ENCODE peak calls at places on chromosomes 6 and 20, in nine cellular contexts. A is tibial artery; K is CD8-positive, alpha-beta T cell; F is tibial nerve; R is Caco-2; X is left ventricle myocardium inferior; V is esophagus squamous epithelium; H is ovary; O is K562. U is an unnamed sample.

GRCh38 chr6:155325700-155326516 is 11.6 kb upstream of the TFB1M start:
- DNase-seq in F (no peak), R (no peak), K (no peak), H (no peak), X (no peak), V (no peak), O (no peak), A (no peak), U (no peak)

GRCh38 chr6:26056583-26057350 is 30.5 kb upstream of the HFE start:
- DNase-seq in H (peak; percentile 45), F (peak; percentile 27), V (no peak), R (peak; percentile 38), K (peak; percentile 4), X (no peak), O (peak; percentile 75), A (no peak), U (peak; percentile 41)

GRCh38 chr6:105193647-105194046 is 13.8 kb upstream of the POPDC3 start:
- DNase-seq in K (no peak), R (no peak), F (no peak), V (no peak), O (no peak), X (no peak), A (no peak), H (no peak), U (no peak)

GRCh38 chr6:53615633-53616449 is 49.7 kb downstream of the KLHL31 start:
- DNase-seq in F (no peak), R (peak; percentile 77), X (no peak), O (peak; percentile 44), H (no peak), A (no peak), K (no peak), V (no peak), U (no peak)

GRCh38 chr6:27251672-27252251 is 4.3 kb downstream of the PRSS16 start:
- DNase-seq in K (peak; percentile 63), F (no peak), R (peak; percentile 94), H (peak; percentile 57), V (peak; percentile 23), X (no peak), O (peak; percentile 97), A (no peak), U (peak; percentile 85)

GRCh38 chr20:3935956-3936340 is 46.8 kb downstream of the PANK2 start:
- DNase-seq in R (no peak), A (no peak), K (no peak), F (no peak), O (no peak), X (no peak), H (no peak), V (no peak), U (no peak)

GRCh38 chr20:49909499-49910339 is 5.6 kb downstream of the SPATA2 start:
- DNase-seq in R (peak; percentile 58), H (no peak), X (no peak), V (no peak), F (no peak), O (peak; percentile 51), K (no peak), A (peak; percentile 56), U (peak; percentile 50)

GRCh38 chr6:52457096-52457495 is 37.0 kb downstream of the EFHC1 start:
- DNase-seq in O (no peak), F (no peak), A (no peak), V (no peak), K (no peak), R (no peak), X (no peak), H (no peak), U (no peak)

GRCh38 chr6:151240036-151240685 is 394 bp downstream of the AKAP12 start:
- DNase-seq in O (peak; percentile 76), H (peak; percentile 92), F (peak; percentile 85), K (no peak), V (no peak), A (peak; percentile 94), X (peak; percentile 84), R (no peak), U (peak; percentile 89)

GRCh38 chr6:151239603-151240035 is at the start of gene AKAP12:
- DNase-seq in O (no peak), A (peak; percentile 86), F (peak; percentile 51), R (no peak), H (peak; percentile 68), V (no peak), K (no peak), X (peak; percentile 29), U (no peak)

GRCh38 chr6:151242420-151242841 is 2.7 kb downstream of the AKAP12 start:
- DNase-seq in F (no peak), O (no peak), R (no peak), V (no peak), H (peak; percentile 46), X (no peak), K (no peak), A (no peak), U (peak; percentile 24)

GRCh38 chr6:151241853-151242252 is 2.1 kb downstream of the AKAP12 start:
- DNase-seq in K (no peak), F (no peak), X (no peak), H (no peak), O (no peak), R (no peak), A (no peak), V (no peak), U (no peak)

DNA sequence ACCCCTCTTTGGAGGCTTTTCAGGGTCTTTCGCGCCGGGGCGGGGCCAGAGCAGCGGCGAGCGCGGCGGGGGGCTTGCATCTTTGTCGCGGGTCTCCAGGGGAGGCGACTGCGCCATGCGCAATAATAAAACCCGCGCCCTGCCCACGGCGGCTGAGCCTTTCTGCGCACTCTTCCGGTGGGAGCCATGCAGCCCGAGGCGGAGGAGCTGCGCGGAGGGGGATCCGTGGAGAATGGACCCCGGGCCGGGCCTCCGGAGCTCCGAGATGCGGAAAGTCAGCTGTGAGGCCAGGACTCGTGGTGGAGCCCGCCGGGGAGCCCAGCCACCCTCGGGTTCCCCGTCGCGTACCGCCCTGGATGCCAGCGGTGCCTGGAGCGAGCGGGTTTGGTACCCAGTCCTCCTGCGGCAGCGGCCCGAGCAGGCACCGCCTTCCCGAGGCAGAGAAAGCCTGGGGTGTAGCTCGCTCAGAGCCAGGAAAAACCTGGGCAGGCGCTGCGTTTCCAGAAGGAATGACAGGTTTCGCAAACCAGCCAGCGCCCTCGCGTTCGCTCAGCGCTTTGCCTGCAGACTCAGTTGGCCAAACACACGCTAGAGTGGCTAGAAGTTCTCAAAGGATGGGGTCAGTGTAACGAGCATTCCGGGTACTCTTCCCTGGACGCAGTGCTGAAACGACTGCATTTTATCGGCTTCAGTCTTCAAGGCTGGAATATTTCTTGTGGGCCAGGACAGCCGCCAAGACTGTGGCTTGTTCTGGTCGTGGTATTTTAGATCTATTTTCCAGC is 1.3 kb downstream of the AKAP12 start:
- DNase-seq in A (peak; percentile 84), K (no peak), V (no peak), R (peak; percentile 14), O (no peak), X (peak; percentile 38), F (peak; percentile 37), H (peak; percentile 72), U (peak; percentile 59)
- TF ChIP-seq CTCF in A (no peak), K (no peak), V (no peak), R (no peak), O (no peak), X (no peak), F (no peak), H (no peak), U (no peak)

GRCh38 chr6:139135578-139136545 is 982 bp downstream of the HECA start:
- DNase-seq in O (peak; percentile 43), R (peak; percentile 43), H (peak; percentile 78), X (peak; percentile 78), F (no peak), A (peak; percentile 79), V (no peak), K (peak; percentile 63), U (peak; percentile 27)
- H3K4me1 ChIP-seq in O (peaks cover 14% of the 10 kb centered on the region), R (no peaks in the 10 kb centered on the region), H (peaks cover 15% of the 10 kb centered on the region), X (peaks cover 61% of the 10 kb centered on the region), F (peaks cover 62% of the 10 kb centered on the region), A (peaks cover 25% of the 10 kb centered on the region), V (peaks cover 29% of the 10 kb centered on the region), K (peaks cover 61% of the 10 kb centered on the region), U (no peaks in the 10 kb centered on the region)

GRCh38 chr6:43767553-43768505 is 2.2 kb upstream of the VEGFA start:
- DNase-seq in F (no peak), V (no peak), X (no peak), O (no peak), K (no peak), R (no peak), A (peak; percentile 33), H (no peak), U (no peak)

GRCh38 chr6:43768506-43768860 is 1.5 kb upstream of the VEGFA start:
- DNase-seq in A (no peak), R (no peak), X (no peak), K (no peak), V (no peak), F (no peak), H (no peak), O (no peak), U (no peak)

GRCh38 chr6:43770417-43771209 is 602 bp downstream of the VEGFA start:
- DNase-seq in V (no peak), R (peak; percentile 73), O (peak; percentile 87), H (peak; percentile 63), K (peak; percentile 15), A (peak; percentile 88), F (no peak), X (peak; percentile 84), U (peak; percentile 46)

GRCh38 chr6:43769526-43770416 is at the start of gene VEGFA:
- DNase-seq in H (peak; percentile 94), X (peak; percentile 91), V (peak; percentile 58), K (peak; percentile 92), R (peak; percentile 92), A (peak; percentile 92), O (peak; percentile 94), F (peak; percentile 93), U (peak; percentile 94)

DNA sequence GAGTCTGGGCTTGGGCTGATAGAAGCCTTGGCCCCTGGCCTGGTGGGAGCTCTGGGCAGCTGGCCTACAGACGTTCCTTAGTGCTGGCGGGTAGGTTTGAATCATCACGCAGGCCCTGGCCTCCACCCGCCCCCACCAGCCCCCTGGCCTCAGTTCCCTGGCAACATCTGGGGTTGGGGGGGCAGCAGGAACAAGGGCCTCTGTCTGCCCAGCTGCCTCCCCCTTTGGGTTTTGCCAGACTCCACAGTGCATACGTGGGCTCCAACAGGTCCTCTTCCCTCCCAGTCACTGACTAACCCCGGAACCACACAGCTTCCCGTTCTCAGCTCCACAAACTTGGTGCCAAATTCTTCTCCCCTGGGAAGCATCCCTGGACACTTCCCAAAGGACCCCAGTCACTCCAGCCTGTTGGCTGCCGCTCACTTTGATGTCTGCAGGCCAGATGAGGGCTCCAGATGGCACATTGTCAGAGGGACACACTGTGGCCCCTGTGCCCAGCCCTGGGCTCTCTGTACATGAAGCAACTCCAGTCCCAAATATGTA is 957 bp upstream of the VEGFA start:
- DNase-seq in A (no peak), O (no peak), F (no peak), V (no peak), R (no peak), K (no peak), H (peak; percentile 83), X (peak; percentile 78), U (peak; percentile 76)
- H3K4me3 ChIP-seq in A (no peak overlapping the region), O (no peak overlapping the region), F (peak overlapping the region; percentile 83), V (no peak overlapping the region), R (no peak overlapping the region), K (no peak overlapping the region), H (peak overlapping the region; percentile 78), X (peak overlapping the region; percentile 95), U (peak overlapping the region; percentile 98)

GRCh38 chr6:6006428-6007310 is at the start of gene NRN1:
- DNase-seq in X (no peak), V (no peak), K (no peak), F (no peak), O (no peak), H (no peak), A (no peak), R (no peak), U (no peak)

GRCh38 chr6:6005467-6006427 is 978 bp downstream of the NRN1 start:
- DNase-seq in A (no peak), V (no peak), R (no peak), H (no peak), F (no peak), X (no peak), K (no peak), O (no peak), U (no peak)

GRCh38 chr6:6008114-6008647 is 1.5 kb upstream of the NRN1 start:
- DNase-seq in R (no peak), H (no peak), X (no peak), A (no peak), O (no peak), K (no peak), F (no peak), V (no peak), U (no peak)

GRCh38 chr6:6008648-6009421 is 2.1 kb upstream of the NRN1 start:
- DNase-seq in V (no peak), A (peak; percentile 93), R (peak; percentile 75), O (peak; percentile 78), K (peak; percentile 32), H (peak; percentile 60), F (peak; percentile 75), X (peak; percentile 73), U (peak; percentile 92)

GRCh38 chr6:6007311-6008113 is 787 bp upstream of the NRN1 start:
- DNase-seq in F (no peak), O (no peak), X (no peak), V (no peak), K (no peak), R (peak; percentile 47), H (no peak), A (peak; percentile 73), U (peak; percentile 34)
- TF ChIP-seq CTCF in F (peak; percentile 41), O (no peak), X (peak; percentile 33), V (no peak), K (peak; percentile 31), R (peak; percentile 36), H (no peak), A (no peak), U (peak; percentile 46)

U was measured in BE2C.